ENCODE peak calls at places on chromosomes 13 and 19, in nine cellular contexts. Q, D, B, S, W, X, M, I and Y are unnamed samples.

GRCh38 chr19:31974941-31975340 is 370.5 kb upstream of the ZNF507 start:
- DNase-seq in Q (no peak), D (no peak), B (no peak), S (no peak), W (no peak), X (peak), M (no peak), I (peak), Y (no peak)

GRCh38 chr19:53101518-53101917 is 1.7 kb downstream of the ZNF160 start:
- DNase-seq in Q (no peak), D (no peak), B (no peak), S (no peak), W (no peak), X (no peak), M (no peak), I (no peak), Y (no peak)

GRCh38 chr13:27853871-27854270 is 61.6 kb downstream of the GSX1 start:
- DNase-seq in Q (no peak), D (no peak), B (no peak), S (no peak), W (no peak), X (no peak), M (peak), I (no peak), Y (no peak)

GRCh38 chr19:10694706-10695105 is 6.5 kb upstream of the QTRT1 start:
- DNase-seq in Q (no peak), D (no peak), B (no peak), S (no peak), W (no peak), X (no peak), M (no peak), I (peak), Y (no peak)

GRCh38 chr19:15199652-15200574 is 882 bp downstream of the NOTCH3 start:
- DNase-seq in Q (no peak), D (no peak), B (no peak), S (no peak), W (no peak), X (no peak), M (peak), I (peak), Y (no peak)

GRCh38 chr13:25733061-25733491 is 318.7 kb downstream of the SHISA2 start:
- DNase-seq in Q (no peak), D (no peak), B (no peak), S (no peak), W (no peak), X (no peak), M (peak), I (no peak), Y (no peak)

GRCh38 chr19:45428385-45429231 is 4.9 kb upstream of the ERCC1 start:
- DNase-seq in Q (peak), D (peak), B (no peak), S (no peak), W (no peak), X (no peak), M (peak), I (peak), Y (no peak)

GRCh38 chr19:44277331-44277730 is 17.6 kb downstream of the ZNF233 start:
- DNase-seq in Q (no peak), D (no peak), B (no peak), S (no peak), W (no peak), X (no peak), M (no peak), I (no peak), Y (no peak)

GRCh38 chr19:16019691-16020448 is 56.4 kb upstream of the TPM4 start:
- DNase-seq in Q (no peak), D (no peak), B (no peak), S (no peak), W (no peak), X (no peak), M (no peak), I (peak), Y (no peak)

GRCh38 chr19:52269338-52270261 is at the start of gene ZNF766:
- DNase-seq in Q (peak), D (peak), B (peak), S (peak), W (peak), X (peak), M (peak), I (peak), Y (peak)

GRCh38 chr13:57075588-57075987 is 65.1 kb upstream of the PRR20A start:
- DNase-seq in Q (no peak), D (no peak), B (no peak), S (no peak), W (no peak), X (no peak), M (no peak), I (no peak), Y (no peak)

GRCh38 chr13:114034481-114034891 is 60.6 kb upstream of the C13orf46 start:
- DNase-seq in Q (no peak), D (no peak), B (no peak), S (no peak), W (peak), X (no peak), M (no peak), I (no peak), Y (no peak)

GRCh38 chr19:32349724-32350475 is 4.5 kb downstream of the ZNF507 start:
- DNase-seq in Q (no peak), D (no peak), B (no peak), S (no peak), W (no peak), X (no peak), M (no peak), I (no peak), Y (no peak)

GRCh38 chr13:83229574-83230300 is 652.5 kb downstream of the SLITRK1 start:
- DNase-seq in Q (no peak), D (no peak), B (no peak), S (no peak), W (no peak), X (no peak), M (peak), I (no peak), Y (no peak)

GRCh38 chr19:32652893-32653625 is 21.9 kb downstream of the ANKRD27 start:
- DNase-seq in Q (peak), D (peak), B (peak), S (peak), W (peak), X (no peak), M (peak), I (no peak), Y (no peak)

GRCh38 chr13:24233351-24233901 is 72.9 kb downstream of the SPATA13 start:
- DNase-seq in Q (peak), D (no peak), B (no peak), S (no peak), W (peak), X (peak), M (peak), I (peak), Y (no peak)

GRCh38 chr13:114025432-114026127 is 51.7 kb upstream of the C13orf46 start:
- DNase-seq in Q (peak), D (no peak), B (no peak), S (no peak), W (peak), X (no peak), M (peak), I (no peak), Y (no peak)

GRCh38 chr19:8041553-8041952 is 11.0 kb upstream of the CCL25 start:
- DNase-seq in Q (no peak), D (no peak), B (no peak), S (no peak), W (no peak), X (no peak), M (no peak), I (no peak), Y (no peak)

GRCh38 chr13:50731400-50731799 is 112.1 kb downstream of the DLEU7 start:
- DNase-seq in Q (no peak), D (no peak), B (no peak), S (no peak), W (no peak), X (no peak), M (peak), I (no peak), Y (peak)

GRCh38 chr19:8373867-8374813 is 10.2 kb downstream of the ANGPTL4 start:
- DNase-seq in Q (no peak), D (no peak), B (peak), S (peak), W (no peak), X (no peak), M (no peak), I (peak), Y (no peak)

GRCh38 chr13:32645854-32646253 is 59.6 kb downstream of the PDS5B start:
- DNase-seq in Q (no peak), D (no peak), B (no peak), S (no peak), W (no peak), X (no peak), M (no peak), I (no peak), Y (peak)

GRCh38 chr13:89982406-89983085 is 1364.9 kb upstream of the MIR17HG start:
- DNase-seq in Q (no peak), D (no peak), B (no peak), S (no peak), W (no peak), X (no peak), M (peak), I (no peak), Y (no peak)

GRCh38 chr13:48712141-48712540 is 58.4 kb downstream of the CYSLTR2 start:
- DNase-seq in Q (no peak), D (no peak), B (no peak), S (no peak), W (no peak), X (no peak), M (no peak), I (no peak), Y (no peak)

DNA sequence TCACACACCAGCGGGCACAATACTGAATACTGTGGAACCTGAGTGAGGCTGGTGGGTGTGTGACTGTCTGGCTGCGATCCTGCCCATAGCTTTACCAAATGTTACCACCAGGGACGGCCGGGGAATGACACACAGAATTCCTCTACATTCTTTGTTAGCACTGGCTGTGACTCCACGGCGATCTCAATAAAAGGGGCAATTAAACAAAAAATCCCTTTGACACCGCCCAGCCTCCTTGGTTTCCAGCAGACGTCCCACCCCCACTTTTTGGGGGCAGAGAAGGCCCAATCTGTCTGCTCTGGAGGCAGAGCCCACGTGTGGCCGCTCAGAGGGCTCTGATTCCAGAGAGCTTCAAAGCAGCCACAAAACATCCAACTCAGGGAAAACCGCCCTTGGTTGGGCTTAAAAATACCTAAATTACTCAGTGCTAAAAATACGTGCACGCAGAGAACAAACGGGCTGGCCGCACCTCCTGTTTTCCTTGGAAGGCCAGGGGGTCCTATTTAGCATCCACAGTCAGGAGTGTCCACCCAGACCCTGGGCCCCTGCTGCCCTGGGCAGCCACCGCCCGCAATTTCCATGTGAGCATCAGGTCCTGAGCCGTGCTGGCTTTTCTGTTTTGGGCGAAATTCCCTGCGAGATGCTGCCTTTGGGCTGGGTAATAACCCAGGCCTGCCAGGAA is 47.8 kb downstream of the GADD45B start:
- DNase-seq in Q (no peak), D (no peak), B (no peak), S (no peak), W (no peak), X (no peak), M (peak), I (no peak), Y (no peak)
- TF ChIP-seq CTCF in Q (no peak), D (no peak), B (no peak), S (no peak), W (peak), X (no peak), M (peak), I (peak), Y (no peak)

DNA sequence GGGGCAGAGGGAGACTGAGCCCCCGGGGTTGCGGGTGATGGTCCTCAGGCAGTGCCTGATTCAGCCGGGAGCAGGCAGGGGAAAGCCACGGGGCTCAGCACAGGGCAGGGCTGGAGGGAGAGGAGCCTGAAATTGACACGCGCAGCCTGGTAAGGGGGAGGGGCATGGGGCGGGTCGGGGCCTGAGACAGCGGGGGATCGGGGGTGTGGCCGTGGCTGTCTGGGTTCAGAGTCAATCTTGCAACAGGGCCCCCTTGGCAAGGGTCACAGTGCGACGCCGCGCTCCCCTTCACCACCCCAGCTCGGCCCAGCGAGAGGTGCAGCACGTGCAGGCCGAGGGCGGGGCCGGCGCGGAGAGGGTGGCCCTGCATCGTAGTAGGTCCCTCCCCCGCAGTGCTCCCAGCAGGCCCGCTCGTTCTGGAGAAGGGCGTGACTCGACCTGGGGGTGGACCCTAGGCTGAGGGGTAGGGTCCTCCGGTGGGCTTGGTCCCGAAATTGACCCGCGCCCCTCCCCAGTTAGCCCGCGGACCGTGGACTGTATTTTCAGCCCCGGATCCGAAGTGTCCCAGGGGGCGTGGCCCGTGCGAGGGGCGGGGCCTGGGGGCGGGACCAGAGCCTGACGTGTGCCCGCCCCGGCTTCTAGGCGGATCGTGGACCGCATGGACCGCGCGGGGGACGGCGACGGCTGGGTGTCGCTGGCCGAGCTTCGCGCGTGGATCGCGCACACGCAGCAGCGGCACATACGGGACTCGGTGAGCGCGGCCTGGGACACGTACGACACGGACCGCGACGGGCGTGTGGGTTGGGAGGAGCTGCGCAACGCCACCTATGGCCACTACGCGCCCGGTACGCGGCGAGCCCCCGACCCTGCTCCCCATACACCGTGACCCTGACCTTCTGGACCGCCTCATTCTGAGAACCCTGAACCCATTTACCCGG is 6.0 kb downstream of the RCN3 start:
- DNase-seq in Q (peak), D (peak), B (peak), S (peak), W (no peak), X (no peak), M (peak), I (peak), Y (peak)
- H3K4me3 ChIP-seq in Q (peak), D (peak), B (peak), S (peak), W (peak), X (peak), M (peak), I (peak), Y (peak)

DNA sequence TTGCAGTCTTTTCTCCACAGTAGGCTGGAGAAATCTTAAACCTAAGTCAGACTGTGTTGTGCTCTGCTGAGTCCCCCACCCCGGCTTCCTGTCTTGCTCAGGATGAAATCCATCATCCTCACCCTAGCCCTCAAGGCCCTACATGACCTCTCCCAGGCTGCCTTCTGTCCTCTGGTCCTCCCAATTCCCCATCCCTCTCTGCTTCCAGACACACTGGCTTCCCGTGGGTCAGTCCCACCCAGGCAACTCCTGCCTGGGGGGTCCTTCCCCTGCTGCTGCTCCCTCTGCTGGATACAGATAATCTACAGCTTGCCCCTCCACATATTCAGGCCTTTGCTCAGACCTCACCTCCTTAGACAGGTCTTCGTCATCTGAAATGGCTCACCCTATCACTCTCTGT is 18.4 kb upstream of the CBY2 start:
- DNase-seq in Q (no peak), D (no peak), B (no peak), S (no peak), W (no peak), X (no peak), M (no peak), I (peak), Y (no peak)
- TF ChIP-seq CTCF in Q (no peak), D (no peak), B (no peak), S (no peak), W (peak), X (no peak), M (no peak), I (peak), Y (peak)

GRCh38 chr19:40804783-40805242 is 5.8 kb downstream of the EGLN2 start:
- DNase-seq in Q (no peak), D (no peak), B (no peak), S (no peak), W (no peak), X (no peak), M (no peak), I (no peak), Y (no peak)
- H3K4me3 ChIP-seq in Q (no peak), D (peak), B (no peak), S (no peak), W (no peak), X (no peak), M (no peak), I (no peak), Y (no peak)

DNA sequence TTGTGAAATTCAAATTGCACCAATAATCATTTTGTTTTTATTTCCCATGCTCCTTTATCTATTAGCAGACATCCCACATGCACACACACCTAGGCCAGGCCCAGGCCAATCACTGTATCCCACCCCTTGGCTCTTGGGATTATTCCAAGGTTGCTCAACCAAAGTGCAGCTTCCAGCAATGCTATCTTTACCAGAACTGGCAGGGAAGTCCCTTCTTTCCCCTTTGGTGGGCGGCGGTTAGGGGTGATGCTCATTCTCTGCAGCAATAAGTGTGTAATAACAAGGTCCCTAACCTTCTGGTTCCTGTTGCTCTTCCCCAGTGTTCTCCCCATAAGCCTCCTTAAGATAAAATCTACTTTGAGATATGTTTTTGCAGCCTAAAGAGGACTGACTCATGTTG is 18.3 kb upstream of the KCTD12 start:
- DNase-seq in Q (no peak), D (no peak), B (no peak), S (no peak), W (no peak), X (no peak), M (no peak), I (no peak), Y (no peak)
- TF ChIP-seq CTCF in Q (no peak), D (no peak), B (no peak), S (no peak), W (no peak), X (no peak), M (no peak), I (no peak), Y (no peak)

DNA sequence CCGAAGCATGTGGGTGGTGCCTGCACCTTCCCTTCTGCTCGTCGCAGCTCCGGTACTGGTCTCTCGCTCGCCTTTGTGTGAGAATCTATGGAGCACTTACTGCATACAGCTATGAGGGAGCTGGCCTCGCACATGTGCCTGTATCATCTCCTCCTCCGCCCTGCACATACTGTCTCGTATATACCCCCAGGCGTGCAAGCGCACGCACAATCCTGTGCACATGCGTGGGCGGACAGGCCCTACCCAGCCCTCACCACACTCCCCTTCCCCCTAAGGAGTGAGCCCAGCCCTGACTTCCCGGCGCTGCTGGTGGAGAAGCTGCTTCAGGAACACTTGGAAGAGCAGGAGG is 8.7 kb downstream of the PIK3R2 start:
- DNase-seq in Q (no peak), D (no peak), B (no peak), S (no peak), W (no peak), X (peak), M (no peak), I (no peak), Y (no peak)
- H3K4me3 ChIP-seq in Q (no peak), D (peak), B (peak), S (peak), W (no peak), X (peak), M (peak), I (no peak), Y (no peak)

DNA sequence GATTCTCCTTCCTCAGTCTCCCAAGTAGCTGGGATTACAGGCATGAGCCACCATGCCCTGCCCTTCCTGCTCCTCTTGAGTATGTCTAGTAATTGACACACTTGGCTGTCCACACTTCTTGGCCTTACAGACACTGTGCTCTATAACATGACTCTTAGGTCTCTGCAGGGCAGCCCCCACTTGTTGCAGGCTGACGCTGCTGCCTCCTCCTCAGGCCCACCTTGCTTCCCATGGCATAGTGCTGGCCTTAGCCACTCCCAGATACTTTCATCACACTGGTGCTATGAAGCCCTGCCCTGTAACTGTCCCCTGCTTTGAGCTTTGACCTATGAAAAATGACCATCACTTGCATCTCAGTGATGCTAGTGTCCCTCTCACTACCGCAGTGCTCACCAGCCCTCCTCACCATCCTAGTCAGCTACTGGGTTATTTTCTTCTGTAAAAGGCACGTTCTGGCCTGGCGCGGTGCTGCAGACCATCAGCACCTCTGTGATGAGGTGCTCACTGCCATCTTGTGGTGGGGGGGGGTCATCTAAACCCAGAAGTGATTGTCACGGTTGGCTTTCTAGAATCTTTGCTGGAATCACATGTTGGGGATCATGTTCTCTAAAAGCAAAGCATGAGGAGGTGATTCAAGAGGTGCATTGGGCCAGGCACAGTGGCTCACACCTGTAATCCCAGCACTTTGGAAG is 9.8 kb downstream of the ERICH4 start:
- DNase-seq in Q (no peak), D (no peak), B (no peak), S (no peak), W (no peak), X (no peak), M (no peak), I (no peak), Y (no peak)
- TF ChIP-seq CTCF in Q (no peak), D (no peak), B (no peak), S (no peak), W (no peak), X (no peak), M (no peak), I (no peak), Y (no peak)